ENCODE peak calls at places on chromosomes 13 and 19, in six cellular contexts. S is coronary artery, D is A549, Y is fibroblast of lung, R is MM.1S, P is cardiac muscle cell. E is an unnamed sample.

GRCh38 chr19:1161716-1162115 is 12.4 kb downstream of the SBNO2 start:
- DNase-seq in S (no peak), D (peak; percentile 80), Y (no peak), R (no peak), P (no peak), E (peak; percentile 28)

GRCh38 chr19:681029-681626 is 4.9 kb downstream of the FSTL3 start:
- DNase-seq in S (peak; percentile 95), D (no peak), Y (no peak), R (peak; percentile 68), P (no peak), E (no peak)

GRCh38 chr19:34241513-34242337 is 12.6 kb upstream of the GARRE1 start:
- DNase-seq in S (peak; percentile 36), D (peak; percentile 76), Y (no peak), R (no peak), P (peak; percentile 47), E (no peak)

GRCh38 chr13:28322256-28322895 is 172.6 kb downstream of the FLT1 start:
- DNase-seq in S (no peak), D (no peak), Y (peak; percentile 41), R (no peak), P (no peak), E (peak; percentile 41)

GRCh38 chr19:15210323-15210774 is 9.6 kb upstream of the NOTCH3 start:
- DNase-seq in S (peak; percentile 93), D (peak; percentile 91), Y (peak; percentile 51), R (no peak), P (no peak), E (peak; percentile 74)

GRCh38 chr19:41366089-41366488 is 2.1 kb upstream of the B9D2 start:
- DNase-seq in S (no peak), D (peak; percentile 70), Y (no peak), R (peak; percentile 24), P (no peak), E (no peak)

GRCh38 chr19:6660930-6661329 is 9.0 kb downstream of the TNFSF14 start:
- DNase-seq in S (no peak), D (no peak), Y (no peak), R (no peak), P (peak; percentile 16), E (no peak)

GRCh38 chr13:110258876-110259631 is 47.9 kb downstream of the COL4A1 start:
- DNase-seq in S (no peak), D (no peak), Y (peak; percentile 54), R (no peak), P (no peak), E (no peak)

GRCh38 chr13:109415057-109415456 is 371.3 kb downstream of the IRS2 start:
- DNase-seq in S (no peak), D (no peak), Y (no peak), R (no peak), P (no peak), E (no peak)

GRCh38 chr19:53532362-53532761 is 5.6 kb upstream of the ZNF331 start:
- DNase-seq in S (no peak), D (no peak), Y (no peak), R (no peak), P (no peak), E (no peak)

GRCh38 chr13:64855506-64855905 is 2374.6 kb downstream of the PCDH9 start:
- DNase-seq in S (no peak), D (no peak), Y (peak; percentile 56), R (no peak), P (peak; percentile 23), E (peak; percentile 62)

GRCh38 chr19:1219786-1220451 is 14.3 kb downstream of the STK11 start:
- DNase-seq in S (no peak), D (no peak), Y (no peak), R (no peak), P (no peak), E (no peak)

GRCh38 chr13:113668491-113668971 is 1.5 kb downstream of the GRK1 start:
- DNase-seq in S (peak; percentile 55), D (no peak), Y (no peak), R (no peak), P (no peak), E (no peak)

GRCh38 chr13:46197299-46197975 is 14.3 kb upstream of the LRRC63 start:
- DNase-seq in S (no peak), D (no peak), Y (no peak), R (no peak), P (no peak), E (no peak)

GRCh38 chr13:75226092-75226491 is 255.9 kb downstream of the TBC1D4 start:
- DNase-seq in S (no peak), D (no peak), Y (peak; percentile 55), R (no peak), P (no peak), E (no peak)

GRCh38 chr19:52585101-52585500 is 15.0 kb downstream of the ZNF701 start:
- DNase-seq in S (no peak), D (no peak), Y (no peak), R (no peak), P (no peak), E (no peak)

GRCh38 chr19:5289060-5289990 is 51.3 kb downstream of the PTPRS start:
- DNase-seq in S (no peak), D (no peak), Y (no peak), R (no peak), P (no peak), E (no peak)

GRCh38 chr19:12834976-12835757 is 788 bp upstream of the RTBDN start:
- DNase-seq in S (no peak), D (peak; percentile 52), Y (no peak), R (no peak), P (peak; percentile 40), E (no peak)

GRCh38 chr13:93466502-93467036 is 240.0 kb downstream of the GPC6 start:
- DNase-seq in S (no peak), D (no peak), Y (no peak), R (no peak), P (no peak), E (peak; percentile 31)

GRCh38 chr13:71879129-71879535 is 12.1 kb upstream of the DACH1 start:
- DNase-seq in S (no peak), D (peak; percentile 10), Y (peak; percentile 32), R (peak; percentile 59), P (peak; percentile 59), E (peak; percentile 69)

GRCh38 chr19:35011091-35011689 is 11.1 kb downstream of the GRAMD1A start:
- DNase-seq in S (no peak), D (no peak), Y (no peak), R (no peak), P (no peak), E (no peak)

GRCh38 chr19:54724142-54724541 is at the start of gene KIR3DL3:
- DNase-seq in S (no peak), D (no peak), Y (no peak), R (no peak), P (no peak), E (no peak)

GRCh38 chr19:38095411-38096308 is 128.4 kb downstream of the DPF1 start:
- DNase-seq in S (no peak), D (peak; percentile 86), Y (peak; percentile 54), R (peak; percentile 50), P (peak; percentile 74), E (peak; percentile 77)

GRCh38 chr13:26583662-26584061 is 26.2 kb downstream of the WASF3 start:
- DNase-seq in S (no peak), D (no peak), Y (no peak), R (no peak), P (no peak), E (no peak)
- H3K4me3 ChIP-seq in S (no peak overlapping the region), D (no peak overlapping the region), Y (no peak overlapping the region), R (no peak overlapping the region), P (no peak overlapping the region), E (no peak overlapping the region)

GRCh38 chr13:21077360-21078353 is 16.3 kb upstream of the LATS2 start:
- DNase-seq in S (no peak), D (no peak), Y (no peak), R (no peak), P (no peak), E (no peak)

GRCh38 chr13:21078501-21078900 is 17.1 kb upstream of the LATS2 start:
- DNase-seq in S (no peak), D (no peak), Y (no peak), R (no peak), P (no peak), E (no peak)

GRCh38 chr13:21074601-21075302 is 13.4 kb upstream of the LATS2 start:
- DNase-seq in S (no peak), D (no peak), Y (no peak), R (no peak), P (no peak), E (no peak)

GRCh38 chr13:21075303-21076264 is 14.2 kb upstream of the LATS2 start:
- DNase-seq in S (no peak), D (no peak), Y (peak; percentile 42), R (no peak), P (peak; percentile 34), E (no peak)

DNA sequence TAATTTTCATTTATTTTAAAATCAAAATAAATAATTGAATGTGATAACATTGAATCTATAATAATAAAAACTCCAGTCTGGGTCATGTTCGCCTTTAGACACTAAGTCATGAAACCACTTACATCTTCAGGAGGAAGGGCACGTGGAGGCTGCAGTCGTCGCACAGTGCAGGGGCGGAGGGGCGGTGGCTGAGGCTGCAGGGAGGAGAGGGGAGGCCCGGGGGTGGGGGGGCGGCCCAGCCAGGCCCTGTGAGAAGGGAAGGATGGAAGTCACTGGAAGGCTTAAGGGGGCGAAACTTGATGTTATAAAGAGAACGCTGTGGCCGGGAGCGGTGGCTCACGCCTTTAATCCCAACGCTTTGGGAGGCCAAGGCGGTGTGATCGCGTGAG is 14.9 kb upstream of the LATS2 start:
- DNase-seq in S (no peak), D (no peak), Y (no peak), R (no peak), P (no peak), E (no peak)
- H3K4me3 ChIP-seq in S (peak overlapping the region; percentile 87), D (peak overlapping the region; percentile 19), Y (no peak overlapping the region), R (no peak overlapping the region), P (no peak overlapping the region), E (no peak overlapping the region)

DNA sequence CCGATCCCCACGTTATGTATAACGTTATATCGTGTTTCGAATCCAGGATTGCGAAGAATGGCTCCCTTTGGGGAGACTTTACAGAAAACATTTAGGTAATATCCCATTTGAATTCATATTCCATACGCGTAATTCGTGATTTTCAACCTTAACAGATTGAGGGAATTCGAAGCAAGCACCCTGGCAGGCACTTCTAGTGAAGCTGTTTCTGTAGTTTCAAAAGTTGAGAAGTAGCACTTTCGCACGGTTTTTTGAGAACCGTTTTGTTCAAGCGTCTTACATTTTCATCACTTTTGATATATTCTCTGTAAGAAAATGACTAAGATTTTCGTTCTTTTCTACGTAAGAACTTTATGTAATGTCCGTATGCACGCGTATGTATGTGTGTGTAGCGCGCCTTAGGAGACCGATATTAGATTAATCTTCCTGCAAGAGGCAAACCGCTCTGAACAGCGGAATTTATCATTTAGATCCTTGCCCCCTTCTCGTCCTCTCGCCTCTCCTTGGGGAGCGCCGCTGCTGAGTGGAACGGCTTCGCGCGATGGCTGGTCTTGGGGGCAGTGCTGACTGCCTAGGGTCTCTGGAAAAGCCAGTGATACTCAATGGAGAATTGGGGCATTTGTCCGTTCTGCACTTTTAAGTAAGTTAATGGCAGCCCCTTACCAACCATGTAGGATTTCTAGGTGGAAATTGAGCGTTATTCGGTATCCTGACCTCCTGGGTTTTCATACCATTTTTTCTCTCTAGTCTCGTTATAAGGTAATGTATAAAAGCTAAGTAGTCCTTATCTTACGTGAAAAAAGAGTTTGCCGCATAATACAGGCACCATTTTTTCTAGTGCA is 4.8 kb downstream of the MAB21L1 start:
- DNase-seq in S (no peak), D (no peak), Y (no peak), R (no peak), P (peak; percentile 36), E (peak; percentile 14)
- H3K4me3 ChIP-seq in S (peak overlapping the region; percentile 70), D (no peak overlapping the region), Y (no peak overlapping the region), R (no peak overlapping the region), P (peak overlapping the region; percentile 28), E (no peak overlapping the region)

DNA sequence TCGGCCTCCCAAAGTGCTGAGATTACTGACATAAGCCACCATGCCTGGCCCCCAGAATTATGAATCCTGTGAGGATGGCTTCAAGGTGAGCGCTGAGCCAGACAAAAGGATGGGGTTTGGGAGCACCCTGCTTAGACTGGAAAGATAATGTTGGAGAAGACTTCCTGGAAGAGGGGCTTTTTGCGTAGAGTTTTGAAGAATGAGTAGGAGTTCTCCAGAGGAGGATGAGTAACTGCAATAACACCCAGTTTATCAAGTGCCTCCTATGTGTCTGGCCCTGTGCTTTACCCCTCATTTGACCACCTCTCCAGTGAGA is 641 bp upstream of the GDF15 start:
- DNase-seq in S (no peak), D (no peak), Y (no peak), R (no peak), P (no peak), E (no peak)
- H3K4me3 ChIP-seq in S (no peak overlapping the region), D (no peak overlapping the region), Y (no peak overlapping the region), R (no peak overlapping the region), P (no peak overlapping the region), E (no peak overlapping the region)